ENCODE peak calls at places on chromosomes 5 and 9, in nine cellular contexts. E is HCT116, Y is A549, D is ovary, N is K562, G is IMR-90, X is stomach, J is HepG2, C is gastrocnemius medialis. B is an unnamed sample.

GRCh38 chr9:107751522-107752235 is 262.1 kb upstream of the KLF4 start:
- DNase-seq in C (peak), E (peak), D (no peak), G (peak), X (peak), J (peak), N (no peak), Y (peak), B (no peak)

GRCh38 chr5:178083942-178084341 is 29.4 kb upstream of the N4BP3 start:
- DNase-seq in E (no peak), D (no peak), N (no peak), G (no peak), C (no peak), Y (no peak), X (no peak), J (no peak), B (no peak)

GRCh38 chr9:6498982-6499381 is 86.0 kb downstream of the UHRF2 start:
- DNase-seq in D (no peak), G (peak), N (no peak), E (no peak), X (no peak), Y (no peak), C (no peak), J (no peak), B (no peak)

GRCh38 chr9:114172981-114173833 is 17.9 kb downstream of the COL27A1 start:
- DNase-seq in X (no peak), J (peak), N (no peak), C (no peak), D (peak), Y (no peak), G (peak), E (no peak), B (no peak)

GRCh38 chr5:119582987-119583386 is 46.4 kb upstream of the FAM170A start:
- DNase-seq in C (no peak), D (no peak), N (no peak), G (no peak), X (no peak), Y (no peak), E (no peak), J (no peak), B (no peak)

GRCh38 chr9:6758418-6759113 is 793 bp downstream of the KDM4C start:
- DNase-seq in N (peak), C (peak), E (peak), Y (peak), G (peak), J (peak), D (peak), X (peak), B (peak)

GRCh38 chr9:120892177-120892747 is 15.3 kb upstream of the PHF19 start:
- DNase-seq in Y (no peak), N (no peak), J (no peak), X (no peak), E (no peak), C (no peak), G (no peak), D (no peak), B (no peak)

GRCh38 chr9:83410701-83411100 is 127.5 kb downstream of the FRMD3 start:
- DNase-seq in D (no peak), J (no peak), G (no peak), E (no peak), X (no peak), N (no peak), C (no peak), Y (no peak), B (no peak)

GRCh38 chr5:31270396-31270795 is 76.9 kb downstream of the CDH6 start:
- DNase-seq in X (no peak), D (no peak), J (peak), Y (no peak), N (peak), C (no peak), E (no peak), G (peak), B (no peak)

GRCh38 chr5:74541381-74541781 is 99.1 kb downstream of the ENC1 start:
- DNase-seq in J (no peak), Y (no peak), C (no peak), D (no peak), G (peak), N (no peak), E (no peak), X (no peak), B (no peak)

GRCh38 chr9:14500705-14501104 is 186.8 kb upstream of the NFIB start:
- DNase-seq in E (no peak), J (no peak), N (no peak), Y (no peak), C (no peak), G (no peak), X (no peak), D (no peak), B (no peak)

GRCh38 chr9:137466041-137466799 is 7.1 kb upstream of the NSMF start:
- DNase-seq in N (no peak), J (no peak), G (no peak), E (no peak), Y (no peak), D (no peak), X (no peak), C (no peak), B (no peak)

GRCh38 chr9:124259273-124260078 is 1.7 kb downstream of the NEK6 start:
- DNase-seq in J (peak), N (no peak), E (peak), C (no peak), G (peak), D (peak), Y (peak), X (peak), B (peak)

GRCh38 chr9:121886759-121887485 is 206.2 kb downstream of the TTLL11 start:
- DNase-seq in C (no peak), D (no peak), Y (no peak), J (no peak), E (no peak), G (no peak), N (no peak), X (peak), B (no peak)

GRCh38 chr5:147849226-147849625 is 17.8 kb upstream of the SPINK1 start:
- DNase-seq in Y (no peak), X (no peak), C (no peak), N (no peak), G (no peak), J (no peak), E (no peak), D (no peak), B (no peak)

GRCh38 chr5:129387944-129388343 is 72.2 kb upstream of the ADAMTS19 start:
- DNase-seq in X (no peak), Y (no peak), E (no peak), C (no peak), G (no peak), D (no peak), J (no peak), N (no peak), B (no peak)

GRCh38 chr5:54558362-54558761 is 40.8 kb downstream of the SNX18 start:
- DNase-seq in D (no peak), G (peak), J (no peak), E (no peak), X (no peak), C (no peak), Y (no peak), N (no peak), B (no peak)

GRCh38 chr5:138213161-138214029 is at the start of gene CDC23:
- DNase-seq in D (peak), N (peak), X (peak), C (peak), E (peak), Y (peak), J (peak), G (peak), B (peak)
- TF ChIP-seq POLR2A in D (peak), N (peak), X (no peak), C (peak), E (peak), Y (peak), J (peak), G (peak), B (peak)

GRCh38 chr5:132498152-132498551 is 7.6 kb upstream of the IRF1 start:
- DNase-seq in C (no peak), G (peak), N (no peak), X (peak), Y (peak), J (no peak), E (no peak), D (peak), B (peak)
- TF ChIP-seq POLR2A in C (no peak), G (peak), N (no peak), X (no peak), Y (no peak), J (no peak), E (no peak), D (no peak), B (no peak)

GRCh38 chr5:10063997-10064396 is 185.7 kb downstream of the ATPSCKMT start:
- DNase-seq in N (no peak), Y (no peak), E (no peak), G (no peak), X (no peak), D (no peak), C (no peak), J (no peak), B (no peak)

GRCh38 chr5:10064546-10065215 is 185.0 kb downstream of the ATPSCKMT start:
- DNase-seq in C (no peak), X (no peak), J (no peak), D (no peak), Y (no peak), E (no peak), G (no peak), N (no peak), B (no peak)

GRCh38 chr5:10057356-10057755 is 192.3 kb downstream of the ATPSCKMT start:
- DNase-seq in J (no peak), C (no peak), Y (no peak), D (no peak), N (no peak), E (no peak), X (no peak), G (no peak), B (no peak)

GRCh38 chr5:10056228-10056760 is 193.4 kb downstream of the ATPSCKMT start:
- DNase-seq in C (no peak), G (no peak), E (no peak), D (no peak), Y (no peak), X (no peak), N (no peak), J (no peak), B (no peak)

DNA sequence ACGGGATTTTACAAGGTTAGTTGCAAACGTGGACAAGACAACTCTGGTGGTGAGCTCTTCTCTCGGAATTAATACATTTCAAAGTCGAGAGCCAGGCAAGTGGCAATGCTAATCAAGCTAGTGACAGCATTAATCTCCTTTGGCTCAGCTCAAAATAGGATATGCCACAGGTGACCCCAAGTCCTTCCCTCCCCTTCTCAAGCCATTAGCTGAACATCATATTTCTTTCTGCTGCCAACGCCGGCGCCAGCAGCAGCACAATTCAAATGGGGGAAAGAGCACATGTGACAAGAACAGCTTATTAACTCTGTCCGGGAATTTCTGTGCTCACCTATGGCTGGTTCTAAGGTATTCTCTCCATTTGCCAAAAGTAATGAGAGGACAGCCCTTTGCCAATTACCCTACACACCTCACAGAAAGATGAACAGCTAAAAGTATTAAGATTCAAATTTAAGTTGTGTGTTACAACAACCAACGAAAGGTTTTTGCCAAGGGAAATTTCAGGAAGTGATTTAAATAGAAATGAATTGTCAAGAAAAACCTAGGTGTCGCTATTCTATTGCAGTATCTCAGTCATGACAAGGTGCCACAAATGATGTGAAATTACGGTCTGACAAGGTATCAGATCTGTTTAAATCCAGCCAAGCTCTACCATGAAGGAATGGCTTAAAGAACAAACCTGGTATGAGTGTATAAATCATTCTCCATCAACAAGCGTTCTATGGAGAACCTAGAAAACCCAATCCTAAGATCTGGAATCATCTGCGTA is 189.9 kb downstream of the ATPSCKMT start:
- DNase-seq in C (no peak), X (no peak), E (no peak), N (no peak), Y (no peak), J (no peak), G (no peak), D (no peak), B (no peak)
- TF ChIP-seq POLR2A in C (no peak), X (no peak), E (no peak), N (no peak), Y (no peak), J (no peak), G (no peak), D (no peak), B (no peak)

GRCh38 chr5:116084891-116085715 is at the start of gene COMMD10:
- DNase-seq in J (peak), N (peak), D (peak), E (peak), G (peak), C (peak), X (peak), Y (peak), B (peak)
- TF ChIP-seq POLR2A in J (peak), N (peak), D (peak), E (peak), G (peak), C (peak), X (no peak), Y (peak), B (peak)